ENCODE peak calls at places on chromosomes 13 and 19, in six cellular contexts. N is IMR-90, G is fibroblast of pulmonary artery, R is epithelial cell of esophagus, M is GM06990, H is ovary. Q is an unnamed sample.

GRCh38 chr19:53906211-53907192 is 2.6 kb upstream of the CACNG7 start:
- DNase-seq in N (no peak), M (peak), H (no peak), G (peak), R (peak), Q (peak)

GRCh38 chr13:30441304-30441703 is 19.0 kb downstream of the UBE2L5 start:
- DNase-seq in H (no peak), G (no peak), N (peak), R (peak), M (peak), Q (no peak)

GRCh38 chr13:94325660-94326059 is 153.8 kb downstream of the DCT start:
- DNase-seq in R (no peak), H (peak), G (no peak), M (no peak), N (peak), Q (peak)

GRCh38 chr13:25927363-25927762 is 124.5 kb downstream of the SHISA2 start:
- DNase-seq in R (peak), G (no peak), H (no peak), N (no peak), M (no peak), Q (no peak)

GRCh38 chr13:75779393-75779792 is 143.3 kb downstream of the LMO7 start:
- DNase-seq in R (no peak), G (no peak), H (no peak), M (no peak), N (no peak), Q (no peak)

GRCh38 chr13:102907016-102907756 is 61.4 kb downstream of the ERCC5 start:
- DNase-seq in G (no peak), R (no peak), H (no peak), M (peak), N (no peak), Q (no peak)

GRCh38 chr13:30934381-30934780 is 1.9 kb downstream of the TEX26 start:
- DNase-seq in R (no peak), H (no peak), G (no peak), M (no peak), N (peak), Q (peak)

GRCh38 chr13:102729560-102730275 is 34.9 kb upstream of the METTL21C start:
- DNase-seq in M (no peak), N (peak), G (peak), H (no peak), R (peak), Q (peak)

GRCh38 chr19:35901854-35902661 is at the start of gene HCST:
- DNase-seq in M (peak), H (no peak), G (no peak), N (peak), R (peak), Q (no peak)

GRCh38 chr13:107832521-107833095 is 382.7 kb downstream of the LIG4 start:
- DNase-seq in R (no peak), N (no peak), M (no peak), G (no peak), H (no peak), Q (peak)

GRCh38 chr19:38850976-38851621 is 1.3 kb upstream of the HNRNPL start:
- DNase-seq in R (no peak), M (peak), H (peak), G (no peak), N (no peak), Q (peak)

GRCh38 chr13:33953203-33953602 is 135.3 kb downstream of the RFC3 start:
- DNase-seq in M (no peak), N (peak), R (peak), G (peak), H (no peak), Q (peak)

GRCh38 chr13:104837756-104838155 is 1697.7 kb downstream of the EFNB2 start:
- DNase-seq in G (no peak), R (peak), H (no peak), N (no peak), M (no peak), Q (peak)

GRCh38 chr13:75636339-75637095 is 387 bp downstream of the LMO7 start:
- DNase-seq in G (peak), N (peak), H (peak), R (peak), M (peak), Q (peak)

GRCh38 chr13:47334173-47334572 is 437.3 kb upstream of the HTR2A start:
- DNase-seq in M (no peak), N (peak), H (no peak), R (no peak), G (peak), Q (peak)

GRCh38 chr13:100694722-100695644 is 20.4 kb upstream of the TMTC4 start:
- DNase-seq in N (peak), G (peak), M (no peak), R (peak), H (no peak), Q (peak)
- TF ChIP-seq CTCF in N (peak), G (peak), M (peak), R (peak), H (no peak), Q (peak)

GRCh38 chr13:23579072-23579885 is 9.1 kb downstream of the TNFRSF19 start:
- DNase-seq in G (peak), H (peak), R (peak), M (peak), N (peak), Q (peak)
- H3K4me3 ChIP-seq in G (peak), H (peak), R (peak), M (peak), N (peak), Q (peak)

GRCh38 chr13:106534844-106535551 is 464 bp downstream of the EFNB2 start:
- DNase-seq in N (peak), G (peak), R (no peak), H (peak), M (peak), Q (peak)

GRCh38 chr13:106533940-106534843 is 1.3 kb downstream of the EFNB2 start:
- DNase-seq in H (peak), R (peak), G (peak), M (peak), N (peak), Q (peak)

GRCh38 chr13:106530907-106531520 is 4.4 kb downstream of the EFNB2 start:
- DNase-seq in H (no peak), M (no peak), R (no peak), G (no peak), N (no peak), Q (peak)

GRCh38 chr13:106532111-106532929 is 3.1 kb downstream of the EFNB2 start:
- DNase-seq in G (peak), M (no peak), N (peak), H (no peak), R (peak), Q (peak)

GRCh38 chr13:106533101-106533939 is 2.1 kb downstream of the EFNB2 start:
- DNase-seq in H (peak), M (peak), N (peak), R (peak), G (peak), Q (peak)
- TF ChIP-seq CTCF in H (peak), M (peak), N (peak), R (peak), G (peak), Q (peak)

GRCh38 chr19:2629491-2630351 is 72.8 kb downstream of the GNG7 start:
- DNase-seq in M (no peak), G (no peak), H (no peak), R (no peak), N (no peak), Q (no peak)

GRCh38 chr19:2631213-2631821 is 71.2 kb downstream of the GNG7 start:
- DNase-seq in G (peak), H (no peak), N (peak), R (no peak), M (peak), Q (peak)

GRCh38 chr19:2628597-2628996 is 73.9 kb downstream of the GNG7 start:
- DNase-seq in H (no peak), N (no peak), G (no peak), M (no peak), R (no peak), Q (no peak)

GRCh38 chr19:2627855-2628254 is 74.6 kb downstream of the GNG7 start:
- DNase-seq in H (no peak), N (peak), G (no peak), M (no peak), R (peak), Q (no peak)

DNA sequence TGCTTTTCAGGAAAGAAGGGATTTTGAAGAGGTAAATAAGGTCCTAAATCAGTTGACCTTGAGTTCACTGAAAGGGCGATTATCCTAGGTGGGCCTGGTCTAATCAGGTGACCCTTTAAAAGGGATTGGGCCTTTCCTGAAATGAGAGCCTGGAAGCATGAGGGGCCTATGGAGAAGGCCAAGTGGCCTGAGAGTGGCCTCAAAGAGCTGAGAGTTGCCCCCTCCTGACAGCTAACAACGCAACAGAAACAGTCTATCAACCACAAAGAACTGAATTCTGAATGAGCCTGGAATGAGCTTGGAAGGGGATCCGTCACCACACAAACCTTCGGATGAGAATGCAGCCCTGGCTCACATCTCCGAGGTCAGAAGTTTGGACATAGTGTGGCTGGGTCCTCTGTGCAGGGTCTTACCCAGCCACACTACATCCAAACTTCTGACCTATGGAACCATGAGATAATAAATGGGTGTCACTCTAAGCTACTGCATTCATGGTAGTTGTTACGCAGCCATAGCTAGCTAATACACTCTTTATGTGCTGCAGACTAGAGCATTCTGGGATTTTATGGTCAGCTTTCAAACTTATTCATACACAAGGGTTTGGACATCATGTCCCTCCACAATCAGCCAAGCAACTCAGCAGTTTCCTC is 72.0 kb downstream of the GNG7 start:
- DNase-seq in G (no peak), M (no peak), R (no peak), N (no peak), H (no peak), Q (no peak)
- H3K4me3 ChIP-seq in G (no peak), M (no peak), R (no peak), N (no peak), H (no peak), Q (no peak)

DNA sequence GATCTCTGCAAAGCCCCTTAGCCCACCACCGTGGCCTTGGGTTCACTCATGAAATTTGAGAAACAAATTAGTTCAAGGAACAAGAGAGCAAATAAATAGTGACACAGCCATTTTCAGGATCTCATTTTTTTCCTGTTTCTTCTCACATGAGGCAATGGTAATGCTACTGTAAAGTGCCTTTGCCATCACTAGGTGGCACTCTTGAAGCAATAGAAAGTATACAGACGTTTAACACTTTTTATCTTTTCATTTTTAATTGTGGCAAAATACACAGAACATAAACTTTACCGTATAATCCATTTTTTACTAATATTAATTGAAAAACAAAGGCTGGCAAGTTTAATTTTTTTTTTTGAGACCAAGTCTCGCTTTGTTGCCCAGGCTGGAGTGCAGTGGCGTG is 76.9 kb upstream of the ZNF835 start:
- DNase-seq in G (peak), R (no peak), M (no peak), H (peak), N (no peak), Q (peak)
- TF ChIP-seq CTCF in G (no peak), R (no peak), M (no peak), H (peak), N (no peak), Q (no peak)

GRCh38 chr19:57709616-57710015 is 612 bp upstream of the ZNF154 start:
- DNase-seq in M (no peak), R (no peak), G (no peak), H (no peak), N (no peak), Q (no peak)

GRCh38 chr19:57712222-57712621 is 3.2 kb upstream of the ZNF154 start:
- DNase-seq in R (no peak), N (no peak), G (no peak), M (no peak), H (no peak), Q (no peak)

GRCh38 chr19:57706346-57706745 is 2.7 kb downstream of the ZNF154 start:
- DNase-seq in G (no peak), H (no peak), M (no peak), N (no peak), R (no peak), Q (no peak)

DNA sequence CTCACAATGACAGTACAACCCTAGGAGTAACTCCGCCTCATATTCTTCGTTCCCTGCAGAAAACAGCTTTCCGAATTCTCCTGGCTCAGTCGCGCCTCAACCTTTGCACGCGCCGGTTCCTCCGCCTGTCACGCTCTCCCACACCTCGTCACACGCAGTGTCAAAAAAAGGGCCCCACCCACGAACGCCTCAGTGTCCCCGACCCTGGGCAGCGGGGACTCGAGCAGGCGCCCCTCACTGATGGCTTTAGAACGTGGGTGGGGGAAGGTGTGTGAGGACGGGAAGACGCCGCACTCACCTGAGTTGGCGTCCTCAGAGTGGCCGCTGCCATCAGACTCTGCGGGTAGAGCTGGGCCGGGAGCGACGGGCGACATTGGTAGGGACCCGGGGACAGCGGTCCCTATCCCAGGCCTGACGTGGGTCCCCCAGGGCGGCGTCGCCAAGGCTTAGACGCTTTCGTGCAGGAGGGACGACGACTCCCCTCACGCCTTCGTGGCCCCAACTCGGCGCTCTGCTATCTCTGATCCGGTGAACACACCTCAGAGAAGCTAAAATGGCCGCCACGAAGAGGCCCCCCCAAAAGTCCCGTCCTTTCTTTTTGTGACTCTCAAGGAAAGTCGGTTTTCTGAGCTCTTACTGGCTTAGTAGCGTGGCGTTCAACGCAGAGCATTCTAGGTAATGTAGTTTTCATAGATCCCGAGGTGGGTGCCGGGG is at the start of gene ZNF154:
- DNase-seq in R (peak), G (peak), M (peak), N (peak), H (no peak), Q (peak)
- H3K4me3 ChIP-seq in R (peak), G (peak), M (peak), N (peak), H (peak), Q (peak)

DNA sequence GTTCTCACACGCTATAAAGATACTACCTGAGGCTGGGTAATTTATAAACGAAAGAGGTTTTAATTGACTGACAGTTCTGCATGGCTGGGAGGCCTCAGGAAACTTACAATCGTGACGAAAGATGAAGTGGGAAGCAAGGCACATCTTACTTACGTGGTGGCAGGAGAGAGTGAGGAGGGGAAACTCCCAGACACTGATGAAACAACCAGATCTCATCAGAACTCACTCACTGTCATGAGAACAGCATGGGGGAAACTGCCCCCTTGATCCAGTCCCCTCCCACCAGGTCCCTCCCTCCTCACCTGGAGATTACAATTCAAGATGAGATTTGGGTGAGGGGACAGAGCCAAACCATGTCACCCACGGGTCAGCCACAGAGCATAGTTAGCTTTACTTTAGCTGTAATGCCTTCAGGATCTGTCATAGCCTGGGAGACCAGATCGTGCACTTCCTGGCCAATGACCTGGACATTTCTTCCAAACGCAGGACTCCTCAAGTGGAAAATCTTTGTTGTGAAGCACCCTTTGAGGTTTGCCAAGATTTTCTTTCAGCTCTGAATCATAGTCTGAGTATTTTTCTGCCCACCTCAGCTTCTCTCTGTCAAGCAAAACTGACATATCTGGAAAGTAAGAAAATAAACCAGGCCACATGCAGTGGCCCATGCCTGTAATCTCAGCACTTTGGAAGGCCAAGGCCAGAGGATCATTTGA is 25.2 kb upstream of the HIF3A start:
- DNase-seq in M (no peak), R (peak), N (peak), H (no peak), G (peak), Q (peak)
- TF ChIP-seq CTCF in M (no peak), R (no peak), N (no peak), H (no peak), G (no peak), Q (no peak)